ENCODE peak calls at places on chromosome 22, in ten cellular contexts. D is substantia nigra; B is lung microvascular endothelial cell; K is GM19239; I is CD8-positive, alpha-beta memory T cell; J is OCI-M1; W is spleen; O is HT-29; M is non-pigmented ciliary epithelial cell; X is ACHN. F is an unnamed sample.

GRCh38 chr22:20459152-20459542 is 21.5 kb upstream of the SCARF2 start:
- DNase-seq in D (no peak), B (no peak), K (no peak), I (no peak), J (no peak), W (peak; percentile 28), O (no peak), M (no peak), X (no peak), F (no peak)

GRCh38 chr22:42440728-42441127 is 8.5 kb upstream of the NFAM1 start:
- DNase-seq in D (no peak), B (no peak), K (no peak), I (no peak), J (no peak), W (no peak), O (no peak), M (no peak), X (no peak), F (no peak)

GRCh38 chr22:30863161-30863833 is 105.3 kb downstream of the MORC2 start:
- DNase-seq in D (peak; percentile 29), B (no peak), K (no peak), I (no peak), J (no peak), W (peak; percentile 25), O (no peak), M (no peak), X (no peak), F (no peak)

GRCh38 chr22:19959587-19960490 is 18.2 kb upstream of the TXNRD2 start:
- DNase-seq in D (no peak), B (no peak), K (no peak), I (no peak), J (no peak), W (peak; percentile 65), O (peak; percentile 15), M (no peak), X (no peak), F (no peak)

GRCh38 chr22:16586991-16587390 is 5.6 kb downstream of the CCT8L2 start:
- DNase-seq in D (no peak), B (no peak), K (no peak), I (no peak), J (no peak), W (no peak), O (no peak), M (no peak), X (no peak), F (no peak)

GRCh38 chr22:19873960-19874306 is 19.3 kb upstream of the GNB1L start:
- DNase-seq in D (no peak), B (no peak), K (no peak), I (no peak), J (no peak), W (peak; percentile 57), O (no peak), M (no peak), X (no peak), F (no peak)

GRCh38 chr22:23047742-23048141 is 22.6 kb upstream of the GNAZ start:
- DNase-seq in D (no peak), B (no peak), K (no peak), I (no peak), J (no peak), W (no peak), O (no peak), M (no peak), X (no peak), F (no peak)

GRCh38 chr22:48651036-48651890 is 1176.4 kb downstream of the BRD1 start:
- DNase-seq in D (peak; percentile 65), B (no peak), K (no peak), I (no peak), J (no peak), W (no peak), O (peak; percentile 55), M (no peak), X (no peak), F (no peak)

GRCh38 chr22:23984430-23984829 is 4.5 kb downstream of the GSTT2 start:
- DNase-seq in D (peak; percentile 48), B (no peak), K (peak; percentile 28), I (no peak), J (peak; percentile 38), W (no peak), O (no peak), M (no peak), X (peak; percentile 16), F (peak; percentile 63)

GRCh38 chr22:43835166-43835565 is 23.1 kb upstream of the EFCAB6 start:
- DNase-seq in D (no peak), B (no peak), K (no peak), I (peak; percentile 15), J (no peak), W (no peak), O (no peak), M (no peak), X (no peak), F (no peak)

GRCh38 chr22:29985912-29986311 is 94.4 kb upstream of the HORMAD2 start:
- DNase-seq in D (no peak), B (no peak), K (no peak), I (no peak), J (no peak), W (no peak), O (no peak), M (no peak), X (no peak), F (no peak)

GRCh38 chr22:24554316-24555159 is at the start of gene GUCD1:
- DNase-seq in D (no peak), B (peak; percentile 50), K (peak; percentile 25), I (peak; percentile 49), J (peak; percentile 73), W (no peak), O (peak; percentile 18), M (no peak), X (peak; percentile 37), F (peak; percentile 75)

GRCh38 chr22:42947211-42947990 is 67.5 kb downstream of the PACSIN2 start:
- DNase-seq in D (peak; percentile 85), B (peak; percentile 67), K (no peak), I (no peak), J (no peak), W (no peak), O (peak; percentile 78), M (no peak), X (no peak), F (peak; percentile 55)

GRCh38 chr22:17083811-17084540 is 824 bp upstream of the IL17RA start:
- DNase-seq in D (no peak), B (no peak), K (no peak), I (no peak), J (no peak), W (peak; percentile 88), O (peak; percentile 1), M (no peak), X (no peak), F (no peak)

GRCh38 chr22:23684561-23685031 is 6.2 kb upstream of the RGL4 start:
- DNase-seq in D (no peak), B (no peak), K (no peak), I (no peak), J (no peak), W (no peak), O (peak; percentile 3), M (no peak), X (no peak), F (no peak)

GRCh38 chr22:39999144-39999757 is 4.5 kb downstream of the FAM83F start:
- DNase-seq in D (no peak), B (peak; percentile 17), K (no peak), I (no peak), J (peak; percentile 72), W (no peak), O (peak; percentile 20), M (peak; percentile 67), X (no peak), F (peak; percentile 60)

GRCh38 chr22:50304528-50305392 is 2.7 kb downstream of the PLXNB2 start:
- DNase-seq in D (peak; percentile 95), B (no peak), K (no peak), I (no peak), J (no peak), W (no peak), O (peak; percentile 39), M (no peak), X (peak; percentile 45), F (peak; percentile 83)

GRCh38 chr22:50118557-50119168 is 28.9 kb downstream of the MOV10L1 start:
- DNase-seq in D (no peak), B (peak; percentile 99), K (no peak), I (no peak), J (peak; percentile 94), W (no peak), O (no peak), M (peak; percentile 96), X (peak; percentile 2), F (peak; percentile 63)

GRCh38 chr22:42868751-42869251 is 11.7 kb upstream of the ARFGAP3 start:
- DNase-seq in D (peak; percentile 84), B (no peak), K (no peak), I (no peak), J (no peak), W (no peak), O (no peak), M (no peak), X (no peak), F (no peak)

GRCh38 chr22:29195118-29195963 is 10.4 kb upstream of the EMID1 start:
- DNase-seq in D (no peak), B (no peak), K (no peak), I (no peak), J (peak; percentile 94), W (no peak), O (no peak), M (no peak), X (no peak), F (peak; percentile 75)

GRCh38 chr22:23058481-23059336 is 11.6 kb upstream of the GNAZ start:
- DNase-seq in D (no peak), B (no peak), K (no peak), I (no peak), J (no peak), W (peak; percentile 48), O (no peak), M (no peak), X (no peak), F (no peak)

GRCh38 chr22:23856721-23857605 is 712 bp upstream of the SLC2A11 start:
- DNase-seq in D (peak; percentile 68), B (peak; percentile 36), K (peak; percentile 74), I (no peak), J (no peak), W (peak; percentile 88), O (peak; percentile 32), M (no peak), X (peak; percentile 74), F (no peak)

GRCh38 chr22:31089101-31090100 is 8.3 kb downstream of the SMTN start:
- DNase-seq in D (peak; percentile 39), B (peak; percentile 56), K (peak; percentile 79), I (peak; percentile 51), J (peak; percentile 58), W (peak; percentile 87), O (peak; percentile 27), M (no peak), X (peak; percentile 19), F (peak; percentile 53)

GRCh38 chr22:49429066-49429465 is 398.6 kb downstream of the BRD1 start:
- DNase-seq in D (no peak), B (no peak), K (no peak), I (no peak), J (no peak), W (no peak), O (no peak), M (no peak), X (no peak), F (no peak)